ENCODE peak calls at places on chromosomes 7 and 10, in seven cellular contexts. C is activated CD4-positive, alpha-beta T cell treated with anti-CD3 and anti-CD28 coated beads, Interleukin-2, amount 50 U/mL, for 4 hours; J is NCI-H446 treated with DMSO at 0.1 percent for 48 hours; K is NCI-H2081 treated with DMSO at 0.1 percent for 48 hours; E is kidney tubule cell; D is B cell; B is WERI-Rb-1. R is an unnamed sample.
A peak's percentile ranks its signal among the peaks of the same experiment; 100 is the strongest.

GRCh38 chr10:122132882-122133634 is 138.0 kb upstream of the BTBD16 start:
- DNase-seq in J (no peak), D (no peak), K (no peak), E (no peak), C (no peak), B (no peak), R (no peak)

GRCh38 chr7:27062946-27063345 is 32.9 kb downstream of the HOXA1 start:
- DNase-seq in K (no peak), J (no peak), E (no peak), B (no peak), D (no peak), C (no peak), R (peak; percentile 22)

GRCh38 chr10:70967591-70968588 is 79.5 kb upstream of the PCBD1 start:
- DNase-seq in E (peak; percentile 26), J (peak; percentile 20), C (no peak), D (no peak), B (peak; percentile 83), K (no peak), R (no peak)

GRCh38 chr7:30162622-30163124 is 27.9 kb downstream of the MTURN start:
- DNase-seq in B (no peak), E (peak; percentile 74), D (no peak), J (no peak), K (peak; percentile 96), C (no peak), R (peak; percentile 67)

GRCh38 chr10:130935897-130936550 is 375.5 kb downstream of the TCERG1L start:
- DNase-seq in K (no peak), D (no peak), C (no peak), J (no peak), E (no peak), B (no peak), R (no peak)

GRCh38 chr10:101035916-101036702 is 5.1 kb downstream of the SFXN3 start:
- DNase-seq in C (no peak), K (no peak), B (no peak), D (no peak), J (no peak), E (no peak), R (no peak)

GRCh38 chr7:54709283-54709682 is 49.7 kb downstream of the SEC61G start:
- DNase-seq in D (no peak), E (no peak), K (no peak), C (no peak), B (no peak), J (no peak), R (no peak)

GRCh38 chr7:42107484-42107883 is 129.5 kb downstream of the GLI3 start:
- DNase-seq in J (no peak), E (peak; percentile 20), B (no peak), C (no peak), D (no peak), K (no peak), R (peak; percentile 65)

GRCh38 chr10:29394321-29394932 is 105.6 kb downstream of the LYZL1 start:
- DNase-seq in J (no peak), K (no peak), E (no peak), B (no peak), C (no peak), D (no peak), R (no peak)

GRCh38 chr7:21580073-21580521 is 37.3 kb downstream of the DNAH11 start:
- DNase-seq in K (no peak), C (no peak), E (peak; percentile 50), B (no peak), D (no peak), J (no peak), R (peak; percentile 53)

GRCh38 chr7:102230593-102230992 is 56.1 kb upstream of the SH2B2 start:
- DNase-seq in E (peak; percentile 21), K (no peak), D (no peak), J (no peak), C (no peak), B (no peak), R (peak; percentile 70)

GRCh38 chr10:366186-366585 is 230.9 kb downstream of the ZMYND11 start:
- DNase-seq in J (no peak), B (no peak), K (no peak), D (no peak), C (no peak), E (no peak), R (no peak)

GRCh38 chr7:24477807-24478655 is 95.2 kb upstream of the PALS2 start:
- DNase-seq in C (no peak), B (no peak), E (peak; percentile 93), K (no peak), D (no peak), J (no peak), R (peak; percentile 71)

GRCh38 chr10:79422178-79422892 is 23.1 kb downstream of the ZCCHC24 start:
- DNase-seq in C (no peak), D (no peak), E (no peak), B (no peak), K (no peak), J (no peak), R (peak; percentile 94)

GRCh38 chr7:17152698-17153097 is 145.8 kb upstream of the AHR start:
- DNase-seq in E (no peak), K (no peak), J (no peak), C (no peak), D (peak; percentile 6), B (no peak), R (no peak)

GRCh38 chr10:8591619-8592018 is 537.1 kb downstream of the GATA3 start:
- DNase-seq in D (no peak), E (no peak), J (no peak), C (no peak), B (no peak), K (no peak), R (no peak)

GRCh38 chr10:2835950-2836349 is 231.4 kb upstream of the PFKP start:
- DNase-seq in B (no peak), D (no peak), C (no peak), J (no peak), K (no peak), E (no peak), R (no peak)

GRCh38 chr7:1758417-1758858 is 88.4 kb downstream of the ELFN1 start:
- DNase-seq in D (no peak), C (peak; percentile 23), K (no peak), E (peak; percentile 48), J (no peak), B (peak; percentile 57), R (peak; percentile 9)

GRCh38 chr10:100631192-100631591 is 95.4 kb downstream of the HIF1AN start:
- DNase-seq in B (no peak), E (no peak), K (no peak), J (no peak), C (no peak), D (no peak), R (no peak)

GRCh38 chr10:80413152-80413996 is 5.0 kb downstream of the PRXL2A start:
- DNase-seq in E (peak; percentile 79), C (no peak), B (peak; percentile 63), D (no peak), J (peak; percentile 44), K (no peak), R (peak; percentile 39)

GRCh38 chr7:129793506-129794310 is 159.1 kb downstream of the UBE2H start:
- DNase-seq in D (no peak), K (no peak), C (no peak), E (no peak), B (no peak), J (no peak), R (no peak)

GRCh38 chr10:113704637-113705343 is 25.1 kb downstream of the CASP7 start:
- DNase-seq in K (no peak), B (peak; percentile 24), D (peak; percentile 44), J (no peak), E (peak; percentile 34), C (no peak), R (peak; percentile 58)

GRCh38 chr10:124712704-124713407 is 31.3 kb downstream of the FAM53B start:
- DNase-seq in C (no peak), B (no peak), K (no peak), D (no peak), E (no peak), J (no peak), R (no peak)

GRCh38 chr10:113071446-113071845 is 121.4 kb downstream of the TCF7L2 start:
- DNase-seq in C (no peak), B (no peak), J (no peak), K (no peak), D (no peak), E (no peak), R (no peak)

GRCh38 chr7:54159088-54159487 is 383.1 kb upstream of the VSTM2A start:
- DNase-seq in C (no peak), J (no peak), D (no peak), E (no peak), B (no peak), K (no peak), R (no peak)

GRCh38 chr10:93498196-93498595 is 1.8 kb downstream of the CEP55 start:
- DNase-seq in D (no peak), B (no peak), E (no peak), K (no peak), J (no peak), C (no peak), R (no peak)

GRCh38 chr10:89642193-89642592 is 2.8 kb downstream of the PANK1 start:
- DNase-seq in K (no peak), D (no peak), B (no peak), E (no peak), J (no peak), C (no peak), R (no peak)

GRCh38 chr10:114709966-114710365 is 51.9 kb upstream of the ABLIM1 start:
- DNase-seq in J (no peak), E (peak; percentile 9), D (no peak), B (no peak), K (no peak), C (no peak), R (peak; percentile 18)

GRCh38 chr7:90250601-90251303 is 5.8 kb downstream of the CFAP69 start:
- DNase-seq in K (no peak), E (peak; percentile 42), C (no peak), J (no peak), B (no peak), D (no peak), R (peak; percentile 70)

GRCh38 chr10:21020545-21020944 is 123.4 kb upstream of the NEBL start:
- DNase-seq in E (peak; percentile 3), D (peak; percentile 42), C (no peak), J (no peak), B (peak; percentile 61), K (no peak), R (peak; percentile 2)

GRCh38 chr7:73999664-74000420 is 28.1 kb upstream of the ELN start:
- DNase-seq in C (no peak), B (no peak), D (no peak), E (no peak), J (no peak), K (no peak), R (peak; percentile 88)